ENCODE peak calls at places on chromosomes 7 and 10, in four cellular contexts. Q is retinal pigment epithelial cell, I is foreskin keratinocyte, U is activated B cell treated with CpG ODN at 0.5 μM for 24 hours. X is an unnamed sample.

GRCh38 chr10:73932625-73933112 is 21.7 kb downstream of the PLAU start:
- DNase-seq in U (no peak), I (no peak), Q (no peak), X (peak)

GRCh38 chr7:1977876-1978441 is 254.8 kb downstream of the MAD1L1 start:
- DNase-seq in Q (no peak), I (no peak), U (no peak), X (no peak)

GRCh38 chr7:37977243-37977642 is 56.8 kb downstream of the EPDR1 start:
- DNase-seq in U (no peak), I (no peak), Q (no peak), X (no peak)

GRCh38 chr7:106425017-106425719 is 140.4 kb upstream of the NAMPT start:
- DNase-seq in Q (peak), U (peak), I (peak), X (peak)

GRCh38 chr10:1627945-1628344 is 109.4 kb downstream of the ADARB2 start:
- DNase-seq in Q (no peak), U (no peak), I (no peak), X (no peak)

GRCh38 chr10:52746169-52746568 is 26.4 kb downstream of the MBL2 start:
- DNase-seq in U (no peak), Q (no peak), I (no peak), X (no peak)

GRCh38 chr7:31852438-31852837 is 165.4 kb downstream of the PPP1R17 start:
- DNase-seq in I (no peak), Q (no peak), U (no peak), X (no peak)

GRCh38 chr7:127585044-127585953 is at the start of gene GCC1:
- DNase-seq in U (peak), I (peak), Q (peak), X (peak)

GRCh38 chr10:10777723-10778122 is 239.9 kb upstream of the CELF2 start:
- DNase-seq in U (no peak), I (no peak), Q (no peak), X (no peak)

GRCh38 chr10:114352653-114353298 is 51.5 kb downstream of the AFAP1L2 start:
- DNase-seq in I (no peak), U (no peak), Q (no peak), X (no peak)

GRCh38 chr10:120562956-120563355 is 105.9 kb downstream of the PLPP4 start:
- DNase-seq in Q (no peak), U (no peak), I (no peak), X (no peak)

GRCh38 chr7:50400114-50400513 is 50.0 kb downstream of the FIGNL1 start:
- DNase-seq in I (no peak), Q (no peak), U (no peak), X (no peak)

GRCh38 chr7:110801502-110801901 is 289.4 kb upstream of the LRRN3 start:
- DNase-seq in U (no peak), I (no peak), Q (no peak), X (no peak)

GRCh38 chr10:62632071-62632809 is 172.3 kb upstream of the ADO start:
- DNase-seq in I (no peak), Q (no peak), U (no peak), X (peak)

GRCh38 chr10:129605266-129605985 is 138.4 kb downstream of the MGMT start:
- DNase-seq in I (no peak), U (no peak), Q (peak), X (no peak)

GRCh38 chr7:42128703-42129102 is 108.3 kb downstream of the GLI3 start:
- DNase-seq in U (no peak), Q (no peak), I (no peak), X (no peak)

GRCh38 chr7:130923930-130924329 is 189.9 kb upstream of the KLF14 start:
- DNase-seq in I (no peak), U (no peak), Q (no peak), X (no peak)

GRCh38 chr7:43735802-43736603 is 6.7 kb upstream of the COA1 start:
- DNase-seq in U (no peak), Q (no peak), I (peak), X (no peak)

GRCh38 chr10:73110345-73110849 is at the start of gene NUDT13:
- DNase-seq in U (peak), Q (no peak), I (peak), X (peak)

GRCh38 chr7:108287857-108288256 is 157.7 kb upstream of the LAMB4 start:
- DNase-seq in U (no peak), Q (no peak), I (no peak), X (no peak)

GRCh38 chr7:87766827-87767226 is 109.3 kb downstream of the SLC25A40 start:
- DNase-seq in Q (no peak), U (no peak), I (no peak), X (no peak)

GRCh38 chr7:12705878-12706277 is 18.4 kb downstream of the ARL4A start:
- DNase-seq in I (no peak), U (no peak), Q (no peak), X (no peak)

GRCh38 chr7:44959433-44959951 is 19.3 kb downstream of the MYO1G start:
- DNase-seq in I (peak), U (no peak), Q (no peak), X (no peak)

GRCh38 chr7:66769833-66770512 is 29.4 kb downstream of the RABGEF1 start:
- DNase-seq in U (no peak), Q (no peak), I (no peak), X (no peak)

GRCh38 chr10:26336979-26337378 is 101.2 kb upstream of the APBB1IP start:
- DNase-seq in I (no peak), Q (no peak), U (no peak), X (peak)

GRCh38 chr10:124385627-124386185 is 33.0 kb downstream of the OAT start:
- DNase-seq in I (no peak), U (no peak), Q (no peak), X (no peak)

GRCh38 chr10:132115736-132116135 is 50.0 kb downstream of the JAKMIP3 start:
- DNase-seq in U (no peak), Q (no peak), I (no peak), X (no peak)

GRCh38 chr10:100872034-100872791 is 40.5 kb upstream of the SLF2 start:
- DNase-seq in Q (no peak), I (no peak), U (peak), X (no peak)

GRCh38 chr10:6002809-6003500 is 25.6 kb upstream of the IL15RA start:
- DNase-seq in Q (no peak), U (no peak), I (no peak), X (no peak)

GRCh38 chr10:14476641-14477407 is 146.1 kb upstream of the FRMD4A start:
- DNase-seq in U (no peak), Q (peak), I (peak), X (no peak)

GRCh38 chr10:95279042-95279820 is 11.6 kb downstream of the PDLIM1 start:
- DNase-seq in Q (no peak), I (no peak), U (no peak), X (no peak)

GRCh38 chr10:11204355-11204879 is 186.7 kb downstream of the CELF2 start:
- DNase-seq in I (no peak), U (no peak), Q (peak), X (no peak)

GRCh38 chr10:111039522-111039921 is 37.3 kb upstream of the ADRA2A start:
- DNase-seq in Q (no peak), U (no peak), I (no peak), X (no peak)

GRCh38 chr10:111034598-111035310 is 42.1 kb upstream of the ADRA2A start:
- DNase-seq in Q (peak), I (peak), U (no peak), X (no peak)

GRCh38 chr10:111035542-111035941 is 41.3 kb upstream of the ADRA2A start:
- DNase-seq in Q (no peak), I (no peak), U (no peak), X (no peak)

DNA sequence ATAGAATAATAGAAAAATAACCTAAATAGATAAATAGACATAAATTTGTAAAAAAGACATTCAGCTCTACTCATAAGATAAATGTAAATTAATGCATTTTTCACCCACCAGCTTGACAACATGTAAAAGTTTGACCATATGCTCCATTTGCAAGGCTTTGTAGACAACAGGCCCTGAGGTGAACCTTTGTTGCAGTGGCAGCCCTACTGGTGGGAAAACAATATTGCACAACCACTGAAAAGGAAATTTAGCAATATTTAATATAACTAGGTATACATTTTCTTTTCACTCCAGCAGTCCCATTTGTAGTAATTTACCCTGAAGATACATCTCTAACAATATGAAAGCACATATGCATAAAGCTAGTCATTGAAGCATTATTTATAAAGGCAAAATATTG is 39.0 kb upstream of the ADRA2A start:
- DNase-seq in I (no peak), Q (no peak), U (no peak), X (no peak)
- TF ChIP-seq CTCF in I (peak), Q (no peak), U (no peak), X (no peak)

GRCh38 chr7:129433823-129434171 is 435 bp upstream of the STRIP2 start:
- DNase-seq in I (no peak), Q (no peak), U (no peak), X (no peak)
- TF ChIP-seq CTCF in I (peak), Q (peak), U (no peak), X (no peak)

GRCh38 chr7:70585071-70585470 is 546.9 kb upstream of the GALNT17 start:
- DNase-seq in U (no peak), Q (no peak), I (no peak), X (no peak)
- TF ChIP-seq CTCF in U (no peak), Q (peak), I (peak), X (no peak)

GRCh38 chr7:5424689-5425506 is 1.3 kb upstream of the TNRC18 start:
- DNase-seq in I (peak), Q (no peak), U (peak), X (no peak)
- TF ChIP-seq CTCF in I (peak), Q (no peak), U (no peak), X (peak)

DNA sequence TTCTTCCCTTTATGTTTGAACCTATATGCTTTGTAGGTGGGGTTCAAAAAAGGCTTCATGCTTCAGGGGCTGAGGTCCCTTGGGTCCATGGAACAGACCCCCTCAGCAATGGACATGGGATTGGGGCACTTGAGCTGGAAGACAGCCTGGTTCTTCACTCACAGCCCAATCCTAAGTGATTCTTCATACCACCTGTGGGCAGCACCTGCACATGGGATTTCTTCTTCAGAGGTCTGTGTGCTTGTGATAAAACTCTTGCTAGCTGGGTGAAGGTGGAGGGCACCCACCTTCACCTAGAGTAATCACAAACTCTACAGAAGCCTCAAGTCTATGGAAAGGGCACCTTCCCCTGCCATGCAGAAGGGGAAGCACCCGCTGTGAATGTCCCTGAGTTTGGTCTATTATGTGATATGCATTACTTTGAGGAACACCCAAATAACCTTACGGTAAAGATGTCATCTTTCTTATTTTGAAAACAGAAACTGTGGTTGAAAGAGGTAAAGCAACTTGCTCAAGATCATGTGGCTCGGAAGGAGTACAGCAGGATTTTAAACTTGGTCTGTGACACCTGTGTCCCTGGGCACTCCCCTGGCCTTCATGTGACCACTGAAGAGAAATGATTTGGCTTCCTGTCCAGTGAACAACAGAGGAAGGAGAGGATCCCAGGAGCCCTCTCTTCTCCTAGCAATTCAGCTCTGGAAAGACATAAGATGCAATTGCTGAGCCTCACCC is 469.5 kb upstream of the ZMIZ1 start:
- DNase-seq in Q (no peak), I (no peak), U (no peak), X (no peak)
- TF ChIP-seq CTCF in Q (no peak), I (no peak), U (no peak), X (no peak)

GRCh38 chr7:40382145-40382544 is 247.3 kb downstream of the SUGCT start:
- DNase-seq in Q (no peak), I (peak), U (no peak), X (no peak)
- TF ChIP-seq CTCF in Q (no peak), I (no peak), U (no peak), X (no peak)

DNA sequence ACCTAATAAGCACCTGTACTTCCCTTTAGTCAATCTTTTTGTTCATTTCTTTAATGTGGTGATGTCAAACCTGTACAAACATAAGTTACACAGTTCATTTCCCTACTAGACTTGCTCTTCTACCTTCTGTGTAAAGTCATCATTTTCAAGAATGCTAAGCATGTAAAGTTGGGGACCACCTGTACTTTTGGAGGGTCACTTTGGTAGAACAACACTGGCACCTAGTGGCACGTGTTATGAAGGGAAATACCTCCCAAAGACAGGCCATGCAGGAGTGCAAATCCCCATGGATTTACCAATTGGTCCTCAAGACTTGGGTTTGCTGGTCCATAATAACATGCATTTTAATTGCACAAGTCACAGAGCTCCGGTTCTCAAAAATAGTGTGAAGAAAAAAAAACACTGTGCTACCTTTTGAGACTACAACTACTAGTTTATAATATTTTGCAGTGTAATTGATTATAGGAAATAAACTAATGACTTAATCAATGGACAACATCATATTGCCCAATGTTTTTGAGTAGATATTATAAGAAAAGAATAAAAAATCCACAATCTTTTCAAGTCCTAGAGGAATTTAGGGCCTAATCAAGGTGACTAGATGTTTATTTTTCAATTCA is 431.4 kb upstream of the IGFBP3 start:
- DNase-seq in I (peak), U (no peak), Q (peak), X (no peak)
- TF ChIP-seq CTCF in I (peak), U (no peak), Q (peak), X (no peak)

DNA sequence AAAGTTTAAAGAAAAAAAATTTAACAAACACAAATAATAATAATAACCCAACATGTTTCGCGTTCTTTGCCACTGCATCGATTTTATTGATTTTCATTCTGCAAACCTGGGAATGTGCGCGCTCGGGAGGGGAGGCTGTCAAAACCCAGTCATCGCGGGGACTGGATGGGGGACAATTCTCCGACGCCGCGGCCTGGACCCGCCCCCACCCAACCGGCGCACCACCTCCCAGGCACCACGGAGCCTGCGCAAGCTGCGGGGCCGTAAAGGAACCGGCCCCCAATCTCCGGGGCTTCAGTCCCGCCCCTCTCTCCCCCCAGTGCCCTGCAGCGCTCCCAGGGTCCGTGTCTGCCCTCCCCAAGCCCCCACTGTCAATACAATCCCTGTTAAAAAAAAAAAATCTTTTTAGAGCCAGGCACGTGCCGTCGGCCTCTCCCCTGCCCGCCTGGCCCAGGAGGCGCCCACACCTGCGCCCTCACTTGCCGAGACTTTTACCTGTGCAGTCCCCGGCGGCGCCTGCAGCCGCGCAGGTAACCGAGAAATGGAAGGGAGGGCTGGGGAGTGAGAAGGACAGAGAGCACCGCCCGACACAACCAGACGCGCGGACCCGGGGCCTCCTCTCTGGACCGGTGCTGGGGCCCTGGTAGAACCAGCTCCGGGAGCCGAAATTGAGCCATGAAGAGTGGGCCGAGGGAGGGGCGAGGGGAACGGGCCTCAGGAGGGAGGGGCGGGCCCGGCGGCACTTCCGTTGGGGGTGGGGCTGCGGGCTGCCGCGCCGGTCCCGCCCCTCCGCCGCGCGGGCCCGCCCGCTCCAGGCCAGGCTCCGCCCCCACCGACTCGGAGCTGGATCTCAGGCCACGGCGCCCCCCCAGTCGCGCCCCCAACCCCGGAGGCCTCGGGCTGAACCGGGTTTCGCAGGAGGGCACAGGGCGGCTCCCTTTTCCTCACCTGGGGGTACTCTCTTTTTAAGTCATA is 7.6 kb upstream of the ZNF503 start:
- DNase-seq in Q (no peak), I (peak), U (no peak), X (peak)
- TF ChIP-seq CTCF in Q (no peak), I (peak), U (no peak), X (no peak)

GRCh38 chr7:117993377-117994003 is 120.2 kb upstream of the CTTNBP2 start:
- DNase-seq in I (peak), U (no peak), Q (no peak), X (no peak)
- TF ChIP-seq CTCF in I (peak), U (no peak), Q (peak), X (peak)

X was measured in CD14-positive monocyte.